ENCODE peak calls at places on chromosomes 2 and 18, in four cellular contexts. H is CD8-positive, alpha-beta T cell; T is right lobe of liver; A is tibial artery. W is an unnamed sample.
A peak's percentile ranks its signal among the peaks of the same experiment; 100 is the strongest.

GRCh38 chr2:61887684-61888303 is 662 bp downstream of the CCT4 start:
- DNase-seq in H (no peak), A (no peak), T (no peak), W (no peak)

GRCh38 chr18:13379930-13380665 is 161.5 kb downstream of the LDLRAD4 start:
- DNase-seq in H (no peak), T (no peak), A (no peak), W (no peak)

GRCh38 chr2:182018218-182018617 is 32.6 kb downstream of the PPP1R1C start:
- DNase-seq in H (no peak), T (no peak), A (no peak), W (no peak)

GRCh38 chr2:209473930-209474419 is 50.1 kb downstream of the MAP2 start:
- DNase-seq in H (no peak), T (no peak), A (no peak), W (no peak)

GRCh38 chr18:64201781-64202180 is 52.9 kb upstream of the LINC00305 start:
- DNase-seq in A (no peak), H (no peak), T (no peak), W (no peak)

GRCh38 chr2:8794923-8795825 is 42.2 kb downstream of the KIDINS220 start:
- DNase-seq in H (no peak), A (no peak), T (no peak), W (no peak)

GRCh38 chr2:174247474-174248186 is 702 bp downstream of the OLA1 start:
- DNase-seq in A (no peak), T (peak; percentile 67), H (no peak), W (no peak)

GRCh38 chr2:100240386-100240785 is 81.9 kb downstream of the LONRF2 start:
- DNase-seq in A (no peak), H (no peak), T (no peak), W (no peak)

GRCh38 chr2:84283496-84283895 is 175.6 kb downstream of the SUCLG1 start:
- DNase-seq in T (no peak), A (no peak), H (no peak), W (no peak)

GRCh38 chr2:159788218-159788617 is 9.8 kb downstream of the CD302 start:
- DNase-seq in A (no peak), H (no peak), T (no peak), W (no peak)

GRCh38 chr2:12763486-12763885 is 46.8 kb downstream of the TRIB2 start:
- DNase-seq in A (no peak), T (no peak), H (no peak), W (no peak)

GRCh38 chr18:12767580-12768155 is 64.8 kb downstream of the PSMG2 start:
- DNase-seq in T (no peak), A (no peak), H (no peak), W (no peak)

GRCh38 chr2:229254206-229254605 is 16.9 kb downstream of the PID1 start:
- DNase-seq in T (no peak), H (no peak), A (no peak), W (no peak)

GRCh38 chr2:144370937-144371584 is 148.9 kb downstream of the ZEB2 start:
- DNase-seq in T (no peak), H (no peak), A (no peak), W (no peak)

GRCh38 chr2:188303363-188304031 is 11.8 kb downstream of the GULP1 start:
- DNase-seq in H (no peak), T (no peak), A (no peak), W (no peak)

GRCh38 chr2:213162515-213163118 is 11.2 kb upstream of the IKZF2 start:
- DNase-seq in T (no peak), H (no peak), A (no peak), W (no peak)

GRCh38 chr2:224421065-224421464 is 19.2 kb upstream of the FAM124B start:
- DNase-seq in H (no peak), T (no peak), A (no peak), W (no peak)

GRCh38 chr2:71101656-71102055 is 28.4 kb downstream of the MCEE start:
- DNase-seq in A (no peak), H (no peak), T (no peak), W (no peak)

GRCh38 chr2:104501929-104502328 is 352.0 kb upstream of the POU3F3 start:
- DNase-seq in H (no peak), A (no peak), T (no peak), W (no peak)

GRCh38 chr2:191983591-191983990 is 136.7 kb upstream of the CAVIN2 start:
- DNase-seq in A (no peak), T (no peak), H (no peak), W (no peak)

GRCh38 chr18:13159579-13159978 is 59.0 kb upstream of the LDLRAD4 start:
- DNase-seq in T (no peak), A (no peak), H (no peak), W (no peak)

GRCh38 chr2:21030983-21031968 is 12.6 kb downstream of the APOB start:
- DNase-seq in T (no peak), H (no peak), A (no peak), W (no peak)

GRCh38 chr18:41771971-41772370 is 183.1 kb upstream of the PIK3C3 start:
- DNase-seq in T (no peak), H (no peak), A (no peak), W (no peak)

GRCh38 chr18:35605686-35606417 is 24.3 kb downstream of the GALNT1 start:
- DNase-seq in T (no peak), A (no peak), H (no peak), W (no peak)

GRCh38 chr2:119545754-119546445 is 1.7 kb downstream of the CFAP221 start:
- DNase-seq in H (no peak), T (no peak), A (no peak), W (no peak)

GRCh38 chr2:124241-124880 is 78.1 kb upstream of the FAM110C start:
- DNase-seq in A (no peak), H (no peak), T (no peak), W (no peak)

GRCh38 chr18:5890606-5891360 is 4.5 kb downstream of the TMEM200C start:
- DNase-seq in A (no peak), H (no peak), T (peak; percentile 64), W (no peak)

GRCh38 chr2:46815121-46815802 is 100.3 kb downstream of the MCFD2 start:
- DNase-seq in H (no peak), T (no peak), A (no peak), W (no peak)

GRCh38 chr2:48315847-48316194 is 214.1 kb upstream of the STON1 start:
- DNase-seq in A (no peak), H (no peak), T (peak; percentile 42), W (no peak)

GRCh38 chr2:45984366-45984765 is 312.8 kb upstream of the EPAS1 start:
- DNase-seq in T (no peak), H (no peak), A (no peak), W (no peak)

GRCh38 chr2:161228511-161229240 is 68.4 kb downstream of the TANK start:
- DNase-seq in A (no peak), H (no peak), T (no peak), W (no peak)
- H3K27ac ChIP-seq in A (no peak overlapping the region), H (no peak overlapping the region), T (no peak overlapping the region), W (no peak overlapping the region)

DNA sequence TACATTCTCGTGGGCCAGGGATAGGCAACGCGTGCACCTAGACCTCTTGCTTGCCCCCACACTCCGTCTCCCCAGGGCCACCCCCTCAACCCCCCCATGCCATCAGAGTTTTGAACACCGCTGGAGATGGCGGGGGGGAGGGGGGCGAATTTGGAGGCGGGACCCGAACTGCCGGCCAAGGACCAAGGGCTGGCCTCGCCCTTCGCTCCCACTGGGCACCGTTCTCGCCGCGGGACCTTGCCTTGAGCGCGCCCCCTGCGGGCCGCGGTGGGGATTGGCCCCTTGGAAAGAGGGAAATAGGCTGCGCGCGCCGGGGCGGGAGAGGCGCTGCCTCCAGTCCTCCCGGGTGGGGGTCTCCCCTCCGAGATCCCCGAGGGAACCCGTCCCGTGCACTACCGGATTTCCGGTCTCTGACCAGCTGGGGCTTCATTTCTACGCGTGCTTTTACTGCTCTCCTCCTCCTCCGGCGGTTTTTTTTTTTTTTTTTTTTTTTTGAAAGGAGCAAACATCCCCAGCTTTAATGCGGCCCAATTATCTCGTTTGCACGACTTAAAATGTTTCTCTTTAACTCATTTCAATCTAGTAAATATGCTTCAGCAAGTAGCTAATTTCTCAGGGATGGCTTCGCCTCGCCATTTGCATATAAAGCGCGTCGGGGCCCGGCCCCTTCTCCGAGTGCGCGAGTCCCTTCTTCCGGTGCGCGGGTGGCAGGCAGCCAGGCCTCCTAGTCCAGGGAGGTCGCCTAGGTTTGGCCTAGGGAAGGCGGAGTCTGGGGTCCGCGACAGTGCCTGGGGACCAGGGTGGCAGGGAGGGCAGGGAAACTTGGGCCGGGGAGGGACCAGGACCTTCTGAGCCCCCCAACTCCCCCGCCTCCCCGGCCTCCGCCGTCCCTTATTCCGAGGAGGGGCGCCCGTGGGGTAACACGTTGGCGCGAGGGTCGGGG is 10.1 kb upstream of the GBX2 start:
- DNase-seq in H (no peak), T (peak; percentile 61), A (peak; percentile 45), W (peak; percentile 44)
- H3K27ac ChIP-seq in H (no peak overlapping the region), T (no peak overlapping the region), A (no peak overlapping the region), W (no peak overlapping the region)

DNA sequence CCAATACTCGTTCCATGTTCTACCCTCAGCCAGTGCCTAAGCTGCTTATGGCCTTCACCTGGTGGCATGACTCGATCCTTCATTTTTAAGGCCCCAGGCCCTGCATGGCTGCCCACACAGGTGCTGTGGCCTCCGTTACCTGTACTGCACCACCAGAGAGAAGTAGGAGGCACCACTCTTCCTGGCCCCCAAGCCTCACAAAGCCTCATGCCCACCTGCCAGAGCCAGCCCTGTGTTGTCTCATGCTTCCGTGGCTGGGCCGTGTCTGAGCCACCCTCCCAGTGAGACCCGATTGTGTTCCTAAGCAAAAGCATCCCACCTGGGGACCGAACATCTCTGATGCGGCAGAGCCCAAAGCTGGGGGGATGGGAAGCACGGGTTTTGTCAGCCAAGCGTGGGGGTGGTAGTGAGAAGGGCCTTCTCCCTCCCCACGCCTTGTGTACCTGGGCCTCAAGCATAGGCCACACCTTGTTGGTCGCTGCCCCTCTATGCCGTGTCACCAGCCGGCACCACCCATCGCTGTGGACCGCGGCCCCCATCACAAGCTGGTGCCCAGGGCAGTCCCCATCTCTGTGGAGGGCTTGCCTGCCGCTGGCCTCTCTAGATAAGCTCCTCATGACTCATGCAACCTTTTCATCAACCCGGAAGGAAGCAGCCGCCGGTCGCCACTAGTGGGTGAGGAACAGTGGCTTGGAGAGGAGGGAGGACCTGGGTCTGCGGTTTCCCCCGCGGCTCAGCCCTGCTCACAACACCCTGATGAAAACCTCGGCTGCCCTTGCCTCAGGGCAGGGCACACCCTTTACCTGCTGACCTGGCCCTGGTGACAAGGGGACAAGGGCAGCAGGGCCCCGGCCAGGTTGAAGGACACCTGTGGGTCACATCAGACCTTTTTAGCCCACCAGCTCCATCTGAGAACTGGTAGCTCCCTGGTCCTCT is 2.7 kb upstream of the RNPEPL1 start:
- DNase-seq in T (peak; percentile 86), H (peak; percentile 77), A (peak; percentile 78), W (peak; percentile 44)
- H3K27ac ChIP-seq in T (peak overlapping the region; percentile 83), H (peak overlapping the region; percentile 79), A (peak overlapping the region; percentile 94), W (peak overlapping the region; percentile 88)

GRCh38 chr2:239324456-239324855 is 76.4 kb downstream of the HDAC4 start:
- DNase-seq in A (no peak), T (no peak), H (no peak), W (no peak)

GRCh38 chr2:239322414-239323086 is 78.3 kb downstream of the HDAC4 start:
- DNase-seq in H (no peak), T (no peak), A (no peak), W (no peak)

GRCh38 chr2:239321596-239322413 is 79.0 kb downstream of the HDAC4 start:
- DNase-seq in A (no peak), T (no peak), H (no peak), W (no peak)

GRCh38 chr2:239326831-239327535 is 73.8 kb downstream of the HDAC4 start:
- DNase-seq in H (peak; percentile 30), A (no peak), T (no peak), W (no peak)

DNA sequence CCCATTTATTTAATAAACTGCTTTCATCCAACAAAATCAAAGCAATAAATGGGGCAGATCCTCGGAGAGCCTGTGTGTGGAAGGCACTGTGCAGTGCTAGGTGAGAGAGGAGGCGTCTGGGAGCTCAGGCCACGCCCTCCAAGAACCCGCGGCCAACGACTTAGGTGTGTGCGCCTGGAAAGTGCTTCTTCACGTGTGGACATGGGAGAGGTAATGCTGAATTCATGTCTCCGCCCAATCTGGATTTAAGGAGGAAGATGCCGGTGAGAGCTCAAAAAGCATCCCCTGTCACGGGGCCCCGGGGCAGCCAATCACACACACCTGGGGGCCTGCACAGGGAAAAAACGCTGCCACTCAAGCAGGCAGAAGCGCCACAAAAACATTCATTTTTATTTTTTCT is 77.3 kb downstream of the HDAC4 start:
- DNase-seq in T (no peak), A (no peak), H (no peak), W (no peak)
- H3K27ac ChIP-seq in T (no peak overlapping the region), A (no peak overlapping the region), H (no peak overlapping the region), W (no peak overlapping the region)

W was measured in substantia nigra.